ENCODE peak calls at places on chromosomes 1 and 21, in four cellular contexts. Q is CD14-positive monocyte, S is T-helper 2 cell, W is cerebellar cortex. D is an unnamed sample.

GRCh38 chr1:241610056-241610815 is 29.9 kb downstream of the CHML start:
- DNase-seq in S (no peak), W (no peak), Q (no peak), D (no peak)

GRCh38 chr1:8216005-8216404 is 101.9 kb upstream of the SLC45A1 start:
- DNase-seq in Q (no peak), S (no peak), W (no peak), D (no peak)

GRCh38 chr21:42562816-42563215 is 49.2 kb downstream of the SLC37A1 start:
- DNase-seq in W (no peak), S (no peak), Q (no peak), D (no peak)

GRCh38 chr21:41509733-41510132 is 1.8 kb upstream of the TMPRSS2 start:
- DNase-seq in Q (no peak), W (no peak), S (no peak), D (no peak)

GRCh38 chr1:74467786-74468377 is 44.5 kb downstream of the LRRC53 start:
- DNase-seq in Q (no peak), S (no peak), W (no peak), D (no peak)

GRCh38 chr1:239361403-239361802 is 25.0 kb upstream of the CHRM3 start:
- DNase-seq in W (no peak), Q (no peak), S (no peak), D (no peak)

GRCh38 chr1:218476385-218476784 is 131.2 kb downstream of the TGFB2 start:
- DNase-seq in W (no peak), S (no peak), Q (no peak), D (no peak)

GRCh38 chr1:116628448-116628847 is 39.1 kb downstream of the IGSF3 start:
- DNase-seq in Q (no peak), W (no peak), S (no peak), D (no peak)

GRCh38 chr1:45585110-45585426 is 1.2 kb downstream of the NASP start:
- DNase-seq in W (no peak), Q (no peak), S (no peak), D (no peak)

GRCh38 chr21:36555199-36555598 is 75.3 kb upstream of the CLDN14 start:
- DNase-seq in S (no peak), Q (no peak), W (no peak), D (no peak)

GRCh38 chr1:160858127-160858909 is 4.4 kb downstream of the CD244 start:
- DNase-seq in W (no peak), Q (no peak), S (no peak), D (no peak)

GRCh38 chr21:38989745-38990423 is 184.2 kb downstream of the ETS2 start:
- DNase-seq in Q (no peak), W (no peak), S (no peak), D (no peak)

GRCh38 chr1:113199718-113200455 is 126.9 kb downstream of the LRIG2 start:
- DNase-seq in Q (no peak), W (peak), S (no peak), D (peak)

GRCh38 chr1:159602501-159602900 is 14.9 kb downstream of the APCS start:
- DNase-seq in Q (no peak), S (no peak), W (no peak), D (no peak)

D was measured in G401.